ENCODE peak calls at places on chromosomes 7 and 10, in six cellular contexts. N is HS-27A; U is fibroblast of mammary gland; M is activated naive CD4-positive, alpha-beta T cell treated with Interleukin-2 at 50 U/mL for 16 hours; O is MCF 10A; L is iPS-NIHi11. Y is an unnamed sample.

GRCh38 chr7:50564630-50565558 is at the start of gene DDC:
- DNase-seq in N (no peak), U (no peak), M (no peak), O (no peak), L (no peak), Y (no peak)

GRCh38 chr10:77828376-77828775 is 98.2 kb downstream of the DLG5 start:
- DNase-seq in N (no peak), U (no peak), M (no peak), O (no peak), L (no peak), Y (no peak)

GRCh38 chr7:77335581-77335980 is 80.6 kb downstream of the GSAP start:
- DNase-seq in N (no peak), U (peak), M (no peak), O (no peak), L (no peak), Y (no peak)

GRCh38 chr7:46291064-46291463 is 370.0 kb upstream of the IGFBP3 start:
- DNase-seq in N (no peak), U (peak), M (no peak), O (peak), L (no peak), Y (peak)

GRCh38 chr7:26618898-26619297 is 245.5 kb downstream of the SKAP2 start:
- DNase-seq in N (no peak), U (no peak), M (no peak), O (no peak), L (no peak), Y (no peak)

GRCh38 chr7:54811016-54811924 is 52.3 kb upstream of the SEC61G start:
- DNase-seq in N (no peak), U (peak), M (no peak), O (peak), L (no peak), Y (no peak)

GRCh38 chr10:62817120-62817762 is 1.1 kb upstream of the EGR2 start:
- DNase-seq in N (no peak), U (no peak), M (peak), O (peak), L (peak), Y (peak)

GRCh38 chr7:16851829-16852228 is 30.0 kb downstream of the AGR3 start:
- DNase-seq in N (no peak), U (no peak), M (no peak), O (no peak), L (no peak), Y (no peak)

GRCh38 chr10:88110822-88111221 is 247.4 kb downstream of the PTEN start:
- DNase-seq in N (no peak), U (no peak), M (no peak), O (no peak), L (no peak), Y (no peak)

GRCh38 chr7:34939175-34939574 is 98.1 kb downstream of the DPY19L1 start:
- DNase-seq in N (no peak), U (peak), M (no peak), O (peak), L (no peak), Y (no peak)

GRCh38 chr7:95059842-95060313 is 152.5 kb downstream of the PPP1R9A start:
- DNase-seq in N (no peak), U (peak), M (no peak), O (no peak), L (no peak), Y (no peak)

GRCh38 chr7:46613116-46613515 is 692.0 kb upstream of the IGFBP3 start:
- DNase-seq in N (no peak), U (no peak), M (no peak), O (no peak), L (no peak), Y (no peak)

Y was measured in activated CD4-positive, alpha-beta memory T cell treated with anti-CD3 and anti-CD28 coated beads for 36 hours.